ENCODE peak calls at places on chromosomes 6 and 20, in four cellular contexts. D, S, T and M are unnamed samples.

GRCh38 chr6:85864453-85865401 is 222.0 kb upstream of the SYNCRIP start:
- DNase-seq in T (no peak), D (no peak), S (no peak), M (no peak)

GRCh38 chr6:127949251-127949650 is 48.4 kb upstream of the THEMIS start:
- DNase-seq in T (no peak), D (no peak), S (no peak), M (no peak)

GRCh38 chr6:885051-885590 is 192.2 kb upstream of the EXOC2 start:
- DNase-seq in S (no peak), D (no peak), T (no peak), M (no peak)

GRCh38 chr6:158233214-158233795 is 65.2 kb downstream of the GTF2H5 start:
- DNase-seq in S (no peak), T (no peak), D (no peak), M (no peak)

GRCh38 chr20:35828434-35828833 is 56.6 kb downstream of the PHF20 start:
- DNase-seq in D (peak), T (no peak), S (no peak), M (no peak)

GRCh38 chr6:4846387-4846786 is 70.2 kb downstream of the CDYL start:
- DNase-seq in D (no peak), T (no peak), S (no peak), M (no peak)

GRCh38 chr6:37965964-37966676 is 146.6 kb downstream of the ZFAND3 start:
- DNase-seq in S (no peak), T (no peak), D (no peak), M (no peak)

GRCh38 chr6:31576897-31577341 is 1.6 kb downstream of the TNF start:
- DNase-seq in T (no peak), D (no peak), S (no peak), M (no peak)

GRCh38 chr6:37826188-37826587 is 6.7 kb downstream of the ZFAND3 start:
- DNase-seq in T (no peak), D (no peak), S (no peak), M (no peak)